ENCODE peak calls at places on chromosomes 11 and 22, in four cellular contexts. N, J, M and V are unnamed samples.

GRCh38 chr22:23774114-23774921 is 1.7 kb downstream of the MMP11 start:
- DNase-seq in N (no peak), J (no peak), M (no peak), V (no peak)

GRCh38 chr11:109933126-109933525 is 160.1 kb upstream of the ZC3H12C start:
- DNase-seq in M (peak; percentile 17), N (no peak), J (no peak), V (no peak)

GRCh38 chr11:26971961-26972360 is 22.0 kb upstream of the FIBIN start:
- DNase-seq in J (no peak), N (no peak), M (no peak), V (no peak)

GRCh38 chr11:70127653-70128434 is 49.7 kb downstream of the ANO1 start:
- DNase-seq in J (no peak), M (no peak), N (no peak), V (no peak)

GRCh38 chr11:64070301-64070656 is 34.5 kb downstream of the FLRT1 start:
- DNase-seq in N (no peak), J (no peak), M (no peak), V (no peak)

GRCh38 chr11:103659138-103659734 is 377.2 kb upstream of the DDI1 start:
- DNase-seq in J (no peak), N (no peak), M (no peak), V (peak; percentile 61)

GRCh38 chr11:47160753-47161133 is 15.9 kb downstream of the ARFGAP2 start:
- DNase-seq in J (no peak), M (no peak), N (no peak), V (peak; percentile 56)

GRCh38 chr11:100625041-100625440 is 62.0 kb upstream of the ARHGAP42 start:
- DNase-seq in J (no peak), M (peak; percentile 29), N (no peak), V (no peak)

GRCh38 chr22:44531487-44531886 is 33.5 kb upstream of the RTL6 start:
- DNase-seq in M (no peak), J (no peak), N (no peak), V (no peak)

GRCh38 chr11:23570828-23571227 is 710.6 kb upstream of the CCDC179 start:
- DNase-seq in N (no peak), J (no peak), M (peak; percentile 47), V (no peak)

GRCh38 chr11:38553033-38553432 is 1955.0 kb upstream of the RAG2 start:
- DNase-seq in M (peak; percentile 66), J (no peak), N (no peak), V (no peak)

GRCh38 chr11:3037041-3037944 is 19.9 kb downstream of the CARS1 start:
- DNase-seq in M (peak; percentile 73), J (peak; percentile 78), N (peak; percentile 57), V (peak; percentile 80)

GRCh38 chr22:44384563-44384940 is 71.8 kb upstream of the SHISAL1 start:
- DNase-seq in N (no peak), M (no peak), J (no peak), V (no peak)

GRCh38 chr11:68354181-68354872 is 41.9 kb downstream of the LRP5 start:
- DNase-seq in M (peak; percentile 92), N (no peak), J (peak; percentile 73), V (no peak)

GRCh38 chr11:921921-922678 is 3.6 kb upstream of the AP2A2 start:
- DNase-seq in M (no peak), J (no peak), N (no peak), V (peak; percentile 77)

GRCh38 chr11:1138053-1138452 is 19.7 kb upstream of the MUC5AC start:
- DNase-seq in J (no peak), N (no peak), M (peak; percentile 31), V (no peak)

GRCh38 chr22:37623075-37624016 is 14.7 kb downstream of the GGA1 start:
- DNase-seq in N (peak; percentile 73), M (peak; percentile 57), J (no peak), V (peak; percentile 66)

GRCh38 chr11:35111171-35112055 is 27.6 kb upstream of the CD44 start:
- DNase-seq in N (no peak), M (peak; percentile 85), J (no peak), V (peak; percentile 22)

GRCh38 chr22:42296381-42296853 is 26.0 kb upstream of the TCF20 start:
- DNase-seq in N (no peak), M (no peak), J (no peak), V (peak; percentile 99)

GRCh38 chr11:98183034-98183433 is 837.7 kb upstream of the CNTN5 start:
- DNase-seq in J (no peak), M (no peak), N (no peak), V (peak; percentile 30)

GRCh38 chr11:134573857-134574256 is 161.8 kb upstream of the B3GAT1 start:
- DNase-seq in N (no peak), J (no peak), M (no peak), V (no peak)

GRCh38 chr11:15688351-15688792 is 573.6 kb downstream of the INSC start:
- DNase-seq in J (peak; percentile 49), M (peak; percentile 45), N (no peak), V (no peak)

GRCh38 chr11:34960277-34960676 is 43.9 kb downstream of the PDHX start:
- DNase-seq in M (no peak), N (no peak), J (no peak), V (peak; percentile 96)

GRCh38 chr11:11789735-11790369 is 51.9 kb upstream of the USP47 start:
- DNase-seq in J (no peak), N (peak; percentile 8), M (peak; percentile 39), V (peak; percentile 56)

GRCh38 chr22:39601180-39601535 is 30.6 kb downstream of the CACNA1I start:
- DNase-seq in M (no peak), N (no peak), J (no peak), V (no peak)

GRCh38 chr11:126573325-126574076 is 218.0 kb downstream of the ST3GAL4 start:
- DNase-seq in J (no peak), M (no peak), N (no peak), V (peak; percentile 98)